ENCODE peak calls at places on chromosomes 13 and 19, in nine cellular contexts. J, Q, Y, Z, V, W, A, D and C are unnamed samples.
A peak's percentile ranks its signal among the peaks of the same experiment; 100 is the strongest.

GRCh38 chr13:93723316-93723715 is 496.7 kb downstream of the GPC6 start:
- DNase-seq in J (no peak), Y (no peak), W (no peak), D (no peak), Q (no peak), V (no peak), A (no peak), Z (no peak), C (no peak)

GRCh38 chr19:5765220-5765619 is 19.3 kb downstream of the PRR22 start:
- DNase-seq in A (no peak), W (no peak), Q (no peak), Y (no peak), V (no peak), D (no peak), J (no peak), Z (no peak), C (no peak)

GRCh38 chr19:8640402-8641004 is 10.1 kb downstream of the NFILZ start:
- DNase-seq in J (no peak), Q (no peak), W (no peak), Y (no peak), Z (peak; percentile 43), A (no peak), D (no peak), V (no peak), C (no peak)

GRCh38 chr19:12867120-12868099 is 13.8 kb downstream of the DNASE2 start:
- DNase-seq in Y (peak; percentile 55), Z (peak; percentile 61), V (peak; percentile 80), A (peak; percentile 91), J (no peak), D (peak; percentile 47), Q (peak; percentile 73), W (peak; percentile 29), C (no peak)

GRCh38 chr19:45597425-45598111 is 4.4 kb downstream of the GPR4 start:
- DNase-seq in J (no peak), D (no peak), Y (no peak), Q (no peak), V (no peak), A (no peak), Z (peak; percentile 54), W (no peak), C (no peak)

GRCh38 chr19:7191946-7192691 is 102.1 kb downstream of the INSR start:
- DNase-seq in J (no peak), Z (no peak), W (peak; percentile 18), A (no peak), V (peak; percentile 74), Q (no peak), Y (peak; percentile 71), D (no peak), C (no peak)

GRCh38 chr19:48102870-48103751 is 7.5 kb downstream of the PLA2G4C start:
- DNase-seq in J (no peak), Q (no peak), Z (no peak), A (peak; percentile 69), D (no peak), Y (peak; percentile 5), V (peak; percentile 27), W (no peak), C (no peak)

GRCh38 chr19:50893047-50893737 is 18.0 kb downstream of the KLK4 start:
- DNase-seq in Y (no peak), A (peak; percentile 63), D (no peak), V (no peak), Z (no peak), Q (no peak), W (no peak), J (no peak), C (no peak)

GRCh38 chr13:98959299-98959698 is 18.6 kb downstream of the DOCK9 start:
- DNase-seq in D (no peak), W (no peak), Z (no peak), J (no peak), V (no peak), Q (no peak), A (no peak), Y (no peak), C (no peak)

GRCh38 chr19:42284641-42285341 is 15.7 kb downstream of the CIC start:
- DNase-seq in D (no peak), J (no peak), Q (no peak), Z (no peak), Y (no peak), V (peak; percentile 45), A (no peak), W (no peak), C (no peak)

GRCh38 chr13:76813874-76814273 is 72.3 kb downstream of the KCTD12 start:
- DNase-seq in A (no peak), Z (no peak), Q (no peak), Y (no peak), W (no peak), J (no peak), V (peak; percentile 9), D (no peak), C (no peak)

GRCh38 chr13:61600360-61601033 is 184.8 kb upstream of the PCDH20 start:
- DNase-seq in Y (no peak), V (no peak), J (no peak), A (no peak), Q (no peak), W (no peak), D (no peak), Z (no peak), C (no peak)

GRCh38 chr19:8609210-8610040 is 1.1 kb downstream of the ADAMTS10 start:
- DNase-seq in Q (no peak), Z (peak; percentile 79), Y (no peak), J (no peak), D (no peak), A (peak; percentile 72), V (no peak), W (no peak), C (no peak)

GRCh38 chr19:31073485-31074221 is 275.6 kb downstream of the TSHZ3 start:
- DNase-seq in Z (no peak), Q (no peak), Y (no peak), V (no peak), W (no peak), D (no peak), A (peak; percentile 30), J (no peak), C (no peak)

GRCh38 chr19:31255863-31256600 is 93.2 kb downstream of the TSHZ3 start:
- DNase-seq in Z (no peak), J (no peak), W (no peak), A (no peak), Q (no peak), D (no peak), Y (no peak), V (no peak), C (no peak)

GRCh38 chr13:44198826-44199225 is 174.8 kb upstream of the SERP2 start:
- DNase-seq in V (no peak), A (no peak), D (no peak), Y (no peak), Z (no peak), W (no peak), Q (no peak), J (no peak), C (no peak)

GRCh38 chr19:13850910-13851753 is 25.8 kb upstream of the NANOS3 start:
- DNase-seq in V (no peak), Z (peak; percentile 92), Q (no peak), W (peak; percentile 64), A (no peak), D (no peak), Y (peak; percentile 41), J (peak; percentile 69), C (no peak)

GRCh38 chr19:17778621-17779280 is 16.2 kb upstream of the B3GNT3 start:
- DNase-seq in D (no peak), Z (no peak), A (peak; percentile 54), Q (no peak), V (no peak), J (no peak), W (no peak), Y (no peak), C (no peak)

GRCh38 chr13:57673197-57673596 is 41.7 kb downstream of the PCDH17 start:
- DNase-seq in J (no peak), Q (no peak), W (no peak), Z (no peak), D (no peak), A (no peak), V (no peak), Y (no peak), C (no peak)

GRCh38 chr13:25687622-25688225 is 315.9 kb downstream of the ATP8A2 start:
- DNase-seq in D (no peak), J (no peak), A (no peak), Q (no peak), Z (no peak), W (no peak), Y (no peak), V (no peak), C (no peak)

GRCh38 chr13:69324109-69324886 is 783.3 kb upstream of the ATXN8OS start:
- DNase-seq in D (no peak), W (no peak), J (no peak), A (no peak), Z (no peak), Q (no peak), Y (no peak), V (no peak), C (no peak)

GRCh38 chr19:42555801-42556200 is 27.5 kb upstream of the CEACAM1 start:
- DNase-seq in W (no peak), V (no peak), Y (no peak), A (no peak), Q (no peak), D (no peak), J (no peak), Z (no peak), C (no peak)

GRCh38 chr13:110397445-110397844 is 90.4 kb downstream of the COL4A2 start:
- DNase-seq in D (no peak), Y (no peak), Z (peak; percentile 53), A (no peak), W (no peak), J (no peak), Q (no peak), V (no peak), C (no peak)

GRCh38 chr13:79485014-79485441 is 4.1 kb downstream of the NDFIP2 start:
- DNase-seq in V (no peak), J (no peak), W (no peak), Q (no peak), Y (no peak), D (no peak), A (no peak), Z (no peak), C (no peak)

GRCh38 chr19:18840288-18841260 is 8.8 kb downstream of the UPF1 start:
- DNase-seq in Z (no peak), V (no peak), J (no peak), Q (no peak), Y (no peak), A (no peak), W (no peak), D (no peak), C (no peak)

GRCh38 chr19:44530777-44531176 is 1.3 kb upstream of the CEACAM20 start:
- DNase-seq in Z (no peak), W (no peak), Y (no peak), J (no peak), D (no peak), A (no peak), V (no peak), Q (no peak), C (no peak)

GRCh38 chr13:106701810-106702341 is 133.9 kb upstream of the ARGLU1 start:
- DNase-seq in Z (peak; percentile 41), Q (no peak), D (no peak), Y (no peak), V (no peak), A (no peak), J (no peak), W (no peak), C (no peak)

GRCh38 chr13:43113603-43114002 is 90.2 kb downstream of the DNAJC15 start:
- DNase-seq in J (no peak), Z (no peak), D (no peak), Y (no peak), Q (no peak), A (no peak), W (no peak), V (no peak), C (no peak)

GRCh38 chr19:58479736-58480480 is 3.8 kb downstream of the ZNF446 start:
- DNase-seq in Z (no peak), W (no peak), D (no peak), V (no peak), Y (no peak), Q (no peak), A (no peak), J (no peak), C (no peak)

GRCh38 chr19:57305056-57305455 is 15.2 kb upstream of the ZNF543 start:
- DNase-seq in D (no peak), Y (no peak), V (no peak), Q (no peak), W (no peak), A (no peak), Z (no peak), J (no peak), C (no peak)